ENCODE peak calls at places on chromosomes 1 and 21, in seven cellular contexts. R is HCEC 1CT, B is AG08396, N is non-pigmented ciliary epithelial cell, H is T-helper 9 cell, O is pancreas, E is cardiac fibroblast. U is an unnamed sample.

GRCh38 chr1:119635801-119636390 is 12.2 kb downstream of the ZNF697 start:
- DNase-seq in N (no peak), B (no peak), R (no peak), E (peak; percentile 49), O (no peak), H (no peak), U (no peak)

GRCh38 chr1:17885663-17886062 is 130.5 kb downstream of the ACTL8 start:
- DNase-seq in O (no peak), H (no peak), R (no peak), B (no peak), E (no peak), N (no peak), U (no peak)

GRCh38 chr1:115456441-115456961 is 118.5 kb upstream of the NGF start:
- DNase-seq in E (no peak), R (peak; percentile 29), N (no peak), B (no peak), O (no peak), H (no peak), U (no peak)

GRCh38 chr21:46157987-46158451 is 2.6 kb upstream of the FTCD start:
- DNase-seq in B (no peak), O (peak; percentile 15), H (no peak), N (no peak), R (no peak), E (no peak), U (no peak)

GRCh38 chr1:157307491-157307890 is 169.3 kb upstream of the ETV3 start:
- DNase-seq in H (no peak), N (no peak), R (no peak), B (no peak), O (no peak), E (no peak), U (no peak)

GRCh38 chr1:226541631-226542622 is 6.6 kb upstream of the STUM start:
- DNase-seq in R (no peak), E (peak; percentile 33), H (no peak), O (peak; percentile 78), B (no peak), N (no peak), U (no peak)

GRCh38 chr1:205783904-205784303 is 8.6 kb upstream of the RAB29 start:
- DNase-seq in B (peak; percentile 61), E (peak; percentile 35), R (no peak), N (no peak), H (no peak), O (no peak), U (no peak)

GRCh38 chr1:198678301-198678836 is 39.5 kb downstream of the PTPRC start:
- DNase-seq in B (no peak), O (no peak), E (no peak), R (no peak), N (no peak), H (peak; percentile 47), U (no peak)

GRCh38 chr21:35619184-35619583 is 441.1 kb downstream of the SETD4 start:
- DNase-seq in H (no peak), R (peak; percentile 75), B (peak; percentile 30), N (peak; percentile 78), E (peak; percentile 24), O (no peak), U (peak; percentile 14)

GRCh38 chr1:235421751-235422150 is 54.5 kb downstream of the TBCE start:
- DNase-seq in H (no peak), B (no peak), N (no peak), E (no peak), R (no peak), O (no peak), U (no peak)

GRCh38 chr1:41698916-41699860 is 214.7 kb upstream of the EDN2 start:
- DNase-seq in H (no peak), R (no peak), N (no peak), B (no peak), E (no peak), O (no peak), U (no peak)

GRCh38 chr1:107147813-107148212 is 7.0 kb downstream of the NTNG1 start:
- DNase-seq in N (no peak), O (no peak), B (no peak), E (no peak), R (no peak), H (no peak), U (no peak)

GRCh38 chr1:110542730-110543129 is 23.8 kb upstream of the KCNA10 start:
- DNase-seq in B (peak; percentile 67), N (peak; percentile 6), E (peak; percentile 55), O (no peak), H (no peak), R (peak; percentile 10), U (peak; percentile 30)

GRCh38 chr1:98981917-98982513 is 22.6 kb downstream of the PLPPR5 start:
- DNase-seq in N (no peak), O (no peak), R (peak; percentile 68), B (no peak), H (no peak), E (peak; percentile 36), U (no peak)

GRCh38 chr1:183206538-183207117 is 20.6 kb downstream of the LAMC2 start:
- DNase-seq in H (no peak), N (no peak), B (no peak), R (no peak), E (peak; percentile 62), O (no peak), U (no peak)

GRCh38 chr1:34597877-34598514 is 156.9 kb upstream of the GJB5 start:
- DNase-seq in H (peak; percentile 7), R (no peak), B (peak; percentile 82), N (peak; percentile 4), O (peak; percentile 81), E (peak; percentile 33), U (peak; percentile 78)

GRCh38 chr21:27390384-27390783 is 423.5 kb upstream of the ADAMTS5 start:
- DNase-seq in N (no peak), H (no peak), R (no peak), B (no peak), E (no peak), O (no peak), U (no peak)

GRCh38 chr1:47184771-47185677 is 4.8 kb downstream of the PDZK1IP1 start:
- DNase-seq in E (no peak), B (no peak), O (no peak), H (no peak), R (no peak), N (no peak), U (no peak)